ENCODE peak calls at places on chromosomes 3 and 15, in nine cellular contexts. One of them, this sample, is unnamed.

GRCh38 chr3:34268032-34268760 is 469.8 kb downstream of the PDCD6IP start:
- DNase-seq in GM12878: no peak
- DNase-seq in fibroblast of lung: peak
- DNase-seq in CD8-positive, alpha-beta memory T cell: no peak
- DNase-seq in MM.1S: no peak
- DNase-seq in upper lobe of right lung: no peak
- DNase-seq in endothelial cell of umbilical vein: no peak
- DNase-seq in tibial nerve: no peak
- DNase-seq in caudate nucleus: no peak
- DNase-seq in this sample: no peak

GRCh38 chr3:104206925-104207324 is 1159.8 kb upstream of the ALCAM start:
- DNase-seq in tibial nerve: no peak
- DNase-seq in endothelial cell of umbilical vein: no peak
- DNase-seq in MM.1S: no peak
- DNase-seq in CD8-positive, alpha-beta memory T cell: no peak
- DNase-seq in GM12878: no peak
- DNase-seq in upper lobe of right lung: no peak
- DNase-seq in fibroblast of lung: no peak
- DNase-seq in caudate nucleus: no peak
- DNase-seq in this sample: no peak

GRCh38 chr15:74826372-74826819 is at the start of gene CPLX3:
- DNase-seq in GM12878: no peak
- DNase-seq in CD8-positive, alpha-beta memory T cell: peak
- DNase-seq in caudate nucleus: no peak
- DNase-seq in MM.1S: peak
- DNase-seq in tibial nerve: no peak
- DNase-seq in upper lobe of right lung: no peak
- DNase-seq in fibroblast of lung: no peak
- DNase-seq in endothelial cell of umbilical vein: no peak
- DNase-seq in this sample: no peak

GRCh38 chr15:85706779-85707518 is 87.8 kb downstream of the KLHL25 start:
- DNase-seq in GM12878: peak
- DNase-seq in tibial nerve: no peak
- DNase-seq in caudate nucleus: no peak
- DNase-seq in upper lobe of right lung: no peak
- DNase-seq in endothelial cell of umbilical vein: peak
- DNase-seq in fibroblast of lung: peak
- DNase-seq in CD8-positive, alpha-beta memory T cell: peak
- DNase-seq in MM.1S: peak
- DNase-seq in this sample: no peak

GRCh38 chr3:187935623-187936156 is 190.4 kb upstream of the BCL6 start:
- DNase-seq in GM12878: peak
- DNase-seq in endothelial cell of umbilical vein: no peak
- DNase-seq in tibial nerve: no peak
- DNase-seq in CD8-positive, alpha-beta memory T cell: no peak
- DNase-seq in MM.1S: peak
- DNase-seq in caudate nucleus: no peak
- DNase-seq in upper lobe of right lung: no peak
- DNase-seq in fibroblast of lung: no peak
- DNase-seq in this sample: no peak

GRCh38 chr3:34200576-34200975 is 402.1 kb downstream of the PDCD6IP start:
- DNase-seq in fibroblast of lung: no peak
- DNase-seq in GM12878: peak
- DNase-seq in caudate nucleus: no peak
- DNase-seq in endothelial cell of umbilical vein: no peak
- DNase-seq in tibial nerve: no peak
- DNase-seq in upper lobe of right lung: no peak
- DNase-seq in CD8-positive, alpha-beta memory T cell: no peak
- DNase-seq in MM.1S: peak
- DNase-seq in this sample: no peak

GRCh38 chr15:57444877-57445513 is 68.7 kb downstream of the CGNL1 start:
- DNase-seq in CD8-positive, alpha-beta memory T cell: no peak
- DNase-seq in MM.1S: no peak
- DNase-seq in endothelial cell of umbilical vein: peak
- DNase-seq in upper lobe of right lung: no peak
- DNase-seq in fibroblast of lung: peak
- DNase-seq in GM12878: no peak
- DNase-seq in caudate nucleus: no peak
- DNase-seq in tibial nerve: no peak
- DNase-seq in this sample: no peak

GRCh38 chr3:57597973-57598351 is 818 bp upstream of the ARF4 start:
- DNase-seq in fibroblast of lung: peak
- DNase-seq in upper lobe of right lung: no peak
- DNase-seq in tibial nerve: no peak
- DNase-seq in CD8-positive, alpha-beta memory T cell: no peak
- DNase-seq in MM.1S: no peak
- DNase-seq in endothelial cell of umbilical vein: no peak
- DNase-seq in caudate nucleus: no peak
- DNase-seq in GM12878: no peak
- DNase-seq in this sample: no peak

GRCh38 chr15:92091155-92091734 is 237.7 kb downstream of the SLCO3A1 start:
- DNase-seq in fibroblast of lung: peak
- DNase-seq in caudate nucleus: peak
- DNase-seq in endothelial cell of umbilical vein: peak
- DNase-seq in CD8-positive, alpha-beta memory T cell: no peak
- DNase-seq in MM.1S: no peak
- DNase-seq in GM12878: no peak
- DNase-seq in upper lobe of right lung: peak
- DNase-seq in tibial nerve: no peak
- DNase-seq in this sample: no peak

GRCh38 chr3:134543113-134543512 is 57.3 kb downstream of the CEP63 start:
- DNase-seq in endothelial cell of umbilical vein: no peak
- DNase-seq in MM.1S: no peak
- DNase-seq in tibial nerve: no peak
- DNase-seq in caudate nucleus: no peak
- DNase-seq in GM12878: no peak
- DNase-seq in CD8-positive, alpha-beta memory T cell: no peak
- DNase-seq in fibroblast of lung: no peak
- DNase-seq in upper lobe of right lung: no peak
- DNase-seq in this sample: no peak
- H3K27ac ChIP-seq in endothelial cell of umbilical vein: no peak
- H3K27ac ChIP-seq in MM.1S: no peak
- H3K27ac ChIP-seq in tibial nerve: no peak
- H3K27ac ChIP-seq in caudate nucleus: no peak
- H3K27ac ChIP-seq in GM12878: no peak
- H3K27ac ChIP-seq in CD8-positive, alpha-beta memory T cell: no peak
- H3K27ac ChIP-seq in fibroblast of lung: no peak
- H3K27ac ChIP-seq in upper lobe of right lung: no peak
- H3K27ac ChIP-seq in this sample: no peak

GRCh38 chr3:197460639-197461038 is 95.1 kb downstream of the BDH1 start:
- DNase-seq in CD8-positive, alpha-beta memory T cell: no peak
- DNase-seq in fibroblast of lung: no peak
- DNase-seq in MM.1S: no peak
- DNase-seq in caudate nucleus: no peak
- DNase-seq in endothelial cell of umbilical vein: no peak
- DNase-seq in upper lobe of right lung: peak
- DNase-seq in GM12878: no peak
- DNase-seq in tibial nerve: no peak
- DNase-seq in this sample: no peak

GRCh38 chr3:197464794-197465193 is 91.0 kb downstream of the BDH1 start:
- DNase-seq in MM.1S: no peak
- DNase-seq in endothelial cell of umbilical vein: no peak
- DNase-seq in upper lobe of right lung: peak
- DNase-seq in tibial nerve: no peak
- DNase-seq in fibroblast of lung: no peak
- DNase-seq in CD8-positive, alpha-beta memory T cell: no peak
- DNase-seq in GM12878: no peak
- DNase-seq in caudate nucleus: no peak
- DNase-seq in this sample: no peak

GRCh38 chr3:197465197-197465995 is 90.4 kb downstream of the BDH1 start:
- DNase-seq in GM12878: no peak
- DNase-seq in upper lobe of right lung: peak
- DNase-seq in endothelial cell of umbilical vein: peak
- DNase-seq in caudate nucleus: no peak
- DNase-seq in tibial nerve: no peak
- DNase-seq in MM.1S: no peak
- DNase-seq in CD8-positive, alpha-beta memory T cell: no peak
- DNase-seq in fibroblast of lung: no peak
- DNase-seq in this sample: no peak

GRCh38 chr3:197463279-197463678 is 92.5 kb downstream of the BDH1 start:
- DNase-seq in fibroblast of lung: peak
- DNase-seq in endothelial cell of umbilical vein: no peak
- DNase-seq in MM.1S: no peak
- DNase-seq in CD8-positive, alpha-beta memory T cell: no peak
- DNase-seq in tibial nerve: no peak
- DNase-seq in upper lobe of right lung: no peak
- DNase-seq in caudate nucleus: no peak
- DNase-seq in GM12878: no peak
- DNase-seq in this sample: no peak

DNA sequence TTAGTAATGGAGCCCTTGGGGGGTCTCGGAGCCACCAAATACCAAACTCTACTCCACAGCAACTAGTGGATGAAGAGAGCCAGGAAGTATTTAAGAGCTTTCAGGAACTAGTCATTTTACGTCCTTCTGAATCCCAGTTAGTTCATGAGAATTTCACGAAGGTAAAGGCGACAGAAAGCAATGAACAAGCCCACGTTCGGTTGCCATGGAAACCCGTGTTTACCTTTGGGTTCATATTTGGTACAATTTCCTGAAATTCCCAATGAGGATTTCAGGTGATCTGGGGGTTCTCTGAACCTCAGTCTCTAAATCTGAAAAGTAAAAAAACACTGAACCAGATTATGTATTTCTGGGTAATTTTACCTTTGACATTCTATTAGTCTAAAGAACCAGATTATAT is 93.0 kb downstream of the BDH1 start:
- DNase-seq in upper lobe of right lung: no peak
- DNase-seq in endothelial cell of umbilical vein: no peak
- DNase-seq in CD8-positive, alpha-beta memory T cell: no peak
- DNase-seq in tibial nerve: no peak
- DNase-seq in fibroblast of lung: no peak
- DNase-seq in MM.1S: no peak
- DNase-seq in GM12878: no peak
- DNase-seq in caudate nucleus: peak
- DNase-seq in this sample: no peak
- H3K27ac ChIP-seq in upper lobe of right lung: no peak
- H3K27ac ChIP-seq in endothelial cell of umbilical vein: no peak
- H3K27ac ChIP-seq in CD8-positive, alpha-beta memory T cell: no peak
- H3K27ac ChIP-seq in tibial nerve: no peak
- H3K27ac ChIP-seq in fibroblast of lung: no peak
- H3K27ac ChIP-seq in MM.1S: no peak
- H3K27ac ChIP-seq in GM12878: no peak
- H3K27ac ChIP-seq in caudate nucleus: no peak
- H3K27ac ChIP-seq in this sample: no peak

GRCh38 chr3:28504945-28505344 is 156.3 kb upstream of the AZI2 start:
- DNase-seq in GM12878: no peak
- DNase-seq in CD8-positive, alpha-beta memory T cell: no peak
- DNase-seq in tibial nerve: no peak
- DNase-seq in MM.1S: no peak
- DNase-seq in upper lobe of right lung: no peak
- DNase-seq in endothelial cell of umbilical vein: no peak
- DNase-seq in caudate nucleus: no peak
- DNase-seq in fibroblast of lung: no peak
- DNase-seq in this sample: no peak

GRCh38 chr3:28502555-28502954 is 153.9 kb upstream of the AZI2 start:
- DNase-seq in MM.1S: no peak
- DNase-seq in fibroblast of lung: no peak
- DNase-seq in endothelial cell of umbilical vein: no peak
- DNase-seq in GM12878: no peak
- DNase-seq in caudate nucleus: no peak
- DNase-seq in upper lobe of right lung: no peak
- DNase-seq in CD8-positive, alpha-beta memory T cell: no peak
- DNase-seq in tibial nerve: no peak
- DNase-seq in this sample: no peak
- H3K27ac ChIP-seq in MM.1S: no peak
- H3K27ac ChIP-seq in fibroblast of lung: no peak
- H3K27ac ChIP-seq in endothelial cell of umbilical vein: no peak
- H3K27ac ChIP-seq in GM12878: no peak
- H3K27ac ChIP-seq in caudate nucleus: no peak
- H3K27ac ChIP-seq in upper lobe of right lung: no peak
- H3K27ac ChIP-seq in CD8-positive, alpha-beta memory T cell: no peak
- H3K27ac ChIP-seq in tibial nerve: no peak
- H3K27ac ChIP-seq in this sample: no peak

GRCh38 chr3:177620073-177620472 is 422.8 kb upstream of the TBL1XR1 start:
- DNase-seq in fibroblast of lung: no peak
- DNase-seq in upper lobe of right lung: no peak
- DNase-seq in GM12878: no peak
- DNase-seq in CD8-positive, alpha-beta memory T cell: no peak
- DNase-seq in tibial nerve: no peak
- DNase-seq in caudate nucleus: no peak
- DNase-seq in MM.1S: no peak
- DNase-seq in endothelial cell of umbilical vein: no peak
- DNase-seq in this sample: no peak
- H3K27ac ChIP-seq in fibroblast of lung: no peak
- H3K27ac ChIP-seq in upper lobe of right lung: peak
- H3K27ac ChIP-seq in GM12878: no peak
- H3K27ac ChIP-seq in CD8-positive, alpha-beta memory T cell: no peak
- H3K27ac ChIP-seq in tibial nerve: peak
- H3K27ac ChIP-seq in caudate nucleus: peak
- H3K27ac ChIP-seq in MM.1S: no peak
- H3K27ac ChIP-seq in endothelial cell of umbilical vein: no peak
- H3K27ac ChIP-seq in this sample: peak

GRCh38 chr15:48381861-48382260 is 50.6 kb downstream of the DUT start:
- DNase-seq in MM.1S: no peak
- DNase-seq in CD8-positive, alpha-beta memory T cell: no peak
- DNase-seq in tibial nerve: no peak
- DNase-seq in GM12878: no peak
- DNase-seq in caudate nucleus: no peak
- DNase-seq in fibroblast of lung: no peak
- DNase-seq in endothelial cell of umbilical vein: peak
- DNase-seq in upper lobe of right lung: no peak
- DNase-seq in this sample: no peak

GRCh38 chr15:48388017-48388936 is 57.0 kb downstream of the DUT start:
- DNase-seq in GM12878: no peak
- DNase-seq in upper lobe of right lung: no peak
- DNase-seq in tibial nerve: no peak
- DNase-seq in MM.1S: no peak
- DNase-seq in CD8-positive, alpha-beta memory T cell: no peak
- DNase-seq in endothelial cell of umbilical vein: no peak
- DNase-seq in caudate nucleus: no peak
- DNase-seq in fibroblast of lung: peak
- DNase-seq in this sample: no peak

GRCh38 chr15:48385431-48385830 is 54.2 kb downstream of the DUT start:
- DNase-seq in fibroblast of lung: peak
- DNase-seq in caudate nucleus: no peak
- DNase-seq in CD8-positive, alpha-beta memory T cell: no peak
- DNase-seq in MM.1S: no peak
- DNase-seq in GM12878: no peak
- DNase-seq in endothelial cell of umbilical vein: peak
- DNase-seq in tibial nerve: no peak
- DNase-seq in upper lobe of right lung: no peak
- DNase-seq in this sample: no peak

GRCh38 chr15:48384616-48385015 is 53.4 kb downstream of the DUT start:
- DNase-seq in GM12878: no peak
- DNase-seq in endothelial cell of umbilical vein: no peak
- DNase-seq in fibroblast of lung: peak
- DNase-seq in tibial nerve: no peak
- DNase-seq in CD8-positive, alpha-beta memory T cell: no peak
- DNase-seq in upper lobe of right lung: no peak
- DNase-seq in caudate nucleus: no peak
- DNase-seq in MM.1S: no peak
- DNase-seq in this sample: no peak

GRCh38 chr15:48385031-48385430 is 53.8 kb downstream of the DUT start:
- DNase-seq in caudate nucleus: no peak
- DNase-seq in MM.1S: no peak
- DNase-seq in GM12878: no peak
- DNase-seq in endothelial cell of umbilical vein: no peak
- DNase-seq in fibroblast of lung: peak
- DNase-seq in tibial nerve: no peak
- DNase-seq in CD8-positive, alpha-beta memory T cell: no peak
- DNase-seq in upper lobe of right lung: no peak
- DNase-seq in this sample: no peak
- H3K27ac ChIP-seq in caudate nucleus: no peak
- H3K27ac ChIP-seq in MM.1S: no peak
- H3K27ac ChIP-seq in GM12878: no peak
- H3K27ac ChIP-seq in endothelial cell of umbilical vein: no peak
- H3K27ac ChIP-seq in fibroblast of lung: peak
- H3K27ac ChIP-seq in tibial nerve: peak
- H3K27ac ChIP-seq in CD8-positive, alpha-beta memory T cell: no peak
- H3K27ac ChIP-seq in upper lobe of right lung: no peak
- H3K27ac ChIP-seq in this sample: no peak

GRCh38 chr15:68367226-68367625 is 64.7 kb downstream of the ITGA11 start:
- DNase-seq in upper lobe of right lung: no peak
- DNase-seq in MM.1S: no peak
- DNase-seq in caudate nucleus: no peak
- DNase-seq in GM12878: no peak
- DNase-seq in tibial nerve: no peak
- DNase-seq in endothelial cell of umbilical vein: no peak
- DNase-seq in fibroblast of lung: no peak
- DNase-seq in CD8-positive, alpha-beta memory T cell: no peak
- DNase-seq in this sample: no peak
- H3K27ac ChIP-seq in upper lobe of right lung: no peak
- H3K27ac ChIP-seq in MM.1S: no peak
- H3K27ac ChIP-seq in caudate nucleus: no peak
- H3K27ac ChIP-seq in GM12878: no peak
- H3K27ac ChIP-seq in tibial nerve: no peak
- H3K27ac ChIP-seq in endothelial cell of umbilical vein: no peak
- H3K27ac ChIP-seq in fibroblast of lung: no peak
- H3K27ac ChIP-seq in CD8-positive, alpha-beta memory T cell: no peak
- H3K27ac ChIP-seq in this sample: no peak